ENCODE peak calls at places on chromosomes 13 and 19, in seven cellular contexts. N, F, P, Y, S, V and L are unnamed samples.

GRCh38 chr19:6532244-6532999 is 1.6 kb downstream of the TNFSF9 start:
- DNase-seq in N (no peak), F (no peak), P (peak), Y (no peak), S (no peak), V (no peak), L (no peak)

GRCh38 chr19:16205205-16206045 is 7.7 kb downstream of the AP1M1 start:
- DNase-seq in N (no peak), F (no peak), P (peak), Y (peak), S (no peak), V (peak), L (no peak)

GRCh38 chr13:75345191-75345590 is 136.8 kb downstream of the TBC1D4 start:
- DNase-seq in N (no peak), F (no peak), P (peak), Y (no peak), S (peak), V (no peak), L (no peak)

GRCh38 chr19:45924891-45925447 is 10.4 kb upstream of the NANOS2 start:
- DNase-seq in N (no peak), F (peak), P (no peak), Y (no peak), S (no peak), V (no peak), L (no peak)

GRCh38 chr19:33763661-33764343 is 32.9 kb upstream of the KCTD15 start:
- DNase-seq in N (peak), F (no peak), P (peak), Y (peak), S (no peak), V (no peak), L (no peak)

GRCh38 chr13:39600766-39601165 is 2.2 kb downstream of the LHFPL6 start:
- DNase-seq in N (no peak), F (no peak), P (peak), Y (peak), S (peak), V (peak), L (no peak)

GRCh38 chr19:32438751-32439150 is 33.2 kb downstream of the DPY19L3 start:
- DNase-seq in N (no peak), F (no peak), P (no peak), Y (no peak), S (no peak), V (no peak), L (no peak)

GRCh38 chr13:42174344-42175162 is 97.4 kb upstream of the AKAP11 start:
- DNase-seq in N (no peak), F (no peak), P (no peak), Y (no peak), S (no peak), V (no peak), L (no peak)

GRCh38 chr19:18475004-18475453 is 37.1 kb upstream of the ISYNA1 start:
- DNase-seq in N (no peak), F (no peak), P (peak), Y (no peak), S (no peak), V (peak), L (no peak)

GRCh38 chr19:56119585-56119978 is 1.5 kb downstream of the ZNF787 start:
- DNase-seq in N (peak), F (peak), P (peak), Y (no peak), S (no peak), V (no peak), L (no peak)

GRCh38 chr13:76387561-76387960 is 498.6 kb downstream of the KCTD12 start:
- DNase-seq in N (no peak), F (no peak), P (no peak), Y (no peak), S (no peak), V (no peak), L (no peak)

GRCh38 chr19:37218592-37218935 is 550 bp downstream of the ZNF383 start:
- DNase-seq in N (no peak), F (no peak), P (peak), Y (no peak), S (peak), V (no peak), L (no peak)

GRCh38 chr19:33192010-33192409 is 2.1 kb upstream of the LRP3 start:
- DNase-seq in N (no peak), F (no peak), P (peak), Y (no peak), S (no peak), V (peak), L (no peak)

GRCh38 chr19:49638360-49638759 is 1.6 kb downstream of the RRAS start:
- DNase-seq in N (no peak), F (no peak), P (peak), Y (no peak), S (peak), V (no peak), L (no peak)

GRCh38 chr19:29761575-29762225 is 46.6 kb upstream of the C19orf12 start:
- DNase-seq in N (no peak), F (no peak), P (no peak), Y (no peak), S (no peak), V (no peak), L (no peak)

GRCh38 chr19:13741893-13742292 is 22.4 kb upstream of the MRI1 start:
- DNase-seq in N (no peak), F (no peak), P (peak), Y (no peak), S (no peak), V (no peak), L (no peak)

GRCh38 chr13:45102136-45102802 is 18.0 kb upstream of the GTF2F2 start:
- DNase-seq in N (no peak), F (no peak), P (peak), Y (no peak), S (no peak), V (no peak), L (no peak)

GRCh38 chr13:73922728-73923393 is 211.3 kb downstream of the KLF12 start:
- DNase-seq in N (no peak), F (no peak), P (peak), Y (no peak), S (peak), V (no peak), L (no peak)

GRCh38 chr19:15442142-15442920 is 7.4 kb downstream of the WIZ start:
- DNase-seq in N (no peak), F (no peak), P (no peak), Y (no peak), S (no peak), V (no peak), L (no peak)

GRCh38 chr19:54190942-54191670 is at the start of gene TSEN34:
- DNase-seq in N (peak), F (peak), P (peak), Y (peak), S (peak), V (no peak), L (no peak)

GRCh38 chr13:42946927-42947326 is 45.1 kb downstream of the EPSTI1 start:
- DNase-seq in N (no peak), F (no peak), P (peak), Y (no peak), S (peak), V (no peak), L (peak)

GRCh38 chr19:47778954-47779351 is 450 bp downstream of the SELENOW start:
- DNase-seq in N (peak), F (peak), P (peak), Y (peak), S (peak), V (peak), L (no peak)

DNA sequence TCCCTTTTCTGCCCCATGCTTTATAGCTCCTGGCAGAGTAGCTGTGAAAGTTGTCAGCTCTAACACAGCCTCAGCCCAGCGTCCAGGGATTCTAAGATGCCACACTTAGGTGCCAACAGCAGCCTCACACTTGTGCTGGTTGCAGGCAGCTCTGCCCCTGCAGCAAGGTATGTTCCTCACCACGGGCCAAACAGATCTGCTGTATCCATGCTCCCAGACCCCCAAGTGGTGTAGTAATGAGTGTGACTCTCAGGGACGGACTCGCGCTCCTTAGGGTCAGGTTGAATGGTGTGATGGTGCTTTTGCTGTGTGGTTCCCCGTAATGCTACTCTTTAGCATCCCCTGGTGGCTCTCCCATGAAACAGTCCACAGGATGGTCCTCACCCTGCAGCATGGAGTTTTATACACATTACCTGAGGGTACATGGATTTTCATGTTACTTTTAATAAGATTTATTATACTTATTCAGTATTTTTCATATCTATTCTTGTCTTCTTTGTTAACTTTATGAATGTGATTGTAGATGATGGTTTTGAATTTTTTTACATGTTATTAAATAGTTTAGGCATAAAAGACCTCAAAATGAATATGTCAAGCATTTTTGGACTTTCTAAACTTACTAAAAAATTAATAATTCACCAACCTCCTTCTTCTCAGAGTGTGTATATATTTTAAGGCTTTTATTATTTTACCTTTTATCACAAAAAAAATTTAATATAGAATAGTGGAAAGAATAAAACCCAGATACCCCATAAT is 232.5 kb downstream of the SLC7A1 start:
- DNase-seq in N (peak), F (peak), P (peak), Y (no peak), S (peak), V (no peak), L (no peak)
- TF ChIP-seq CTCF in N (peak), F (peak), P (peak), Y (peak), S (peak), V (peak), L (peak)

DNA sequence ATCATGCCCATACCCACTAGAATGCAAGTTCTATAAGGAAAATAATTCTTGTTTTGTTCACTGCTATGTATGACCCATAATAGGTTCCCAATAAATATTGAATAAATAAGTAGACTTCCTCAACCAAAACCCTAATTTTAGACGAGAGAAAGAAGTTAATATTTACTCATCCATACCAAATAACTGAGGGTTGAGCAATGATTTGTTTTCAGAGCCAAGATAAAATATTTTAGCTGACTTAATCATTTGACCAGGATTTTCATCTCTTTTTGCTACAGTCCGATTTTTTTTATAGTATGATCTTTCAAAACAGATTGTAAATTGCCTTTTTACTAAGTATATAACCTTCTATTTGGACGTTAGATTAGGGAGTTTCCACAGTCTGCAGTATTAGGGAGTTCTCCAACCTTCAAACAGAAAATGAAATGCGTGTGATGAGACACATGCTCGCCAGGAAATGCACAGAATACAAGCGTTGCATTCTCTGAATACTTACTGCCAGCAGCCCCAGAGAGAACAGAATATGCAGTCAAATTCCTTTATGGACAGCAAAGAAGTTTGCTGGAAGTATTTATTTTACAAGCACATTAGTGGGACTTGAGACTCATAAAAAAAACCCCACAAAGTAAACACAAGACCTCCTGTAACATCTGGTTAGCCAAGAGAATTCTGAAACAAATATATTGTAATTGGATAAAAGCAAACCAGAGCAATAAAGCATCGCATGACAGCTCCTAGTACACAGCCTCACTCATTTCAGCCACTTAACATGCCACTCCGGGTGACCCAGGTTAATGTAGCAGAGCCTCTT is 230.0 kb downstream of the MYO16 start:
- DNase-seq in N (no peak), F (no peak), P (peak), Y (no peak), S (peak), V (no peak), L (peak)
- H3K4me3 ChIP-seq in N (no peak), F (no peak), P (no peak), Y (no peak), S (no peak), V (no peak), L (no peak)

GRCh38 chr13:48977973-48978372 is 2.3 kb downstream of the FNDC3A start:
- DNase-seq in N (no peak), F (peak), P (peak), Y (no peak), S (no peak), V (no peak), L (no peak)

GRCh38 chr13:48973845-48974431 is 1.8 kb upstream of the FNDC3A start:
- DNase-seq in N (no peak), F (no peak), P (no peak), Y (no peak), S (no peak), V (no peak), L (no peak)

GRCh38 chr13:48975101-48975925 is at the start of gene FNDC3A:
- DNase-seq in N (peak), F (peak), P (peak), Y (peak), S (peak), V (peak), L (peak)

GRCh38 chr13:48976677-48977625 is 1.2 kb downstream of the FNDC3A start:
- DNase-seq in N (no peak), F (no peak), P (peak), Y (no peak), S (peak), V (no peak), L (peak)

GRCh38 chr13:48975926-48976676 is 389 bp downstream of the FNDC3A start:
- DNase-seq in N (peak), F (peak), P (peak), Y (peak), S (peak), V (peak), L (peak)
- TF ChIP-seq CTCF in N (no peak), F (no peak), P (no peak), Y (no peak), S (no peak), V (no peak), L (no peak)

GRCh38 chr19:9324584-9324962 is 594 bp downstream of the ZNF559 start:
- DNase-seq in N (no peak), F (no peak), P (no peak), Y (no peak), S (no peak), V (no peak), L (no peak)
- H3K4me3 ChIP-seq in N (peak), F (peak), P (peak), Y (peak), S (peak), V (peak), L (peak)

GRCh38 chr19:10020851-10021250 is 7.6 kb downstream of the RDH8 start:
- DNase-seq in N (no peak), F (no peak), P (no peak), Y (no peak), S (no peak), V (no peak), L (no peak)

GRCh38 chr19:10019246-10019645 is 6.0 kb downstream of the RDH8 start:
- DNase-seq in N (no peak), F (no peak), P (no peak), Y (no peak), S (no peak), V (no peak), L (no peak)

GRCh38 chr19:10021446-10021845 is 8.2 kb downstream of the RDH8 start:
- DNase-seq in N (no peak), F (no peak), P (no peak), Y (no peak), S (no peak), V (no peak), L (no peak)

GRCh38 chr19:10018786-10019185 is 5.5 kb downstream of the RDH8 start:
- DNase-seq in N (no peak), F (no peak), P (peak), Y (no peak), S (no peak), V (no peak), L (no peak)

GRCh38 chr19:10018219-10018618 is 4.9 kb downstream of the RDH8 start:
- DNase-seq in N (no peak), F (peak), P (peak), Y (no peak), S (no peak), V (no peak), L (no peak)
- TF ChIP-seq CTCF in N (no peak), F (no peak), P (no peak), Y (no peak), S (no peak), V (no peak), L (no peak)

DNA sequence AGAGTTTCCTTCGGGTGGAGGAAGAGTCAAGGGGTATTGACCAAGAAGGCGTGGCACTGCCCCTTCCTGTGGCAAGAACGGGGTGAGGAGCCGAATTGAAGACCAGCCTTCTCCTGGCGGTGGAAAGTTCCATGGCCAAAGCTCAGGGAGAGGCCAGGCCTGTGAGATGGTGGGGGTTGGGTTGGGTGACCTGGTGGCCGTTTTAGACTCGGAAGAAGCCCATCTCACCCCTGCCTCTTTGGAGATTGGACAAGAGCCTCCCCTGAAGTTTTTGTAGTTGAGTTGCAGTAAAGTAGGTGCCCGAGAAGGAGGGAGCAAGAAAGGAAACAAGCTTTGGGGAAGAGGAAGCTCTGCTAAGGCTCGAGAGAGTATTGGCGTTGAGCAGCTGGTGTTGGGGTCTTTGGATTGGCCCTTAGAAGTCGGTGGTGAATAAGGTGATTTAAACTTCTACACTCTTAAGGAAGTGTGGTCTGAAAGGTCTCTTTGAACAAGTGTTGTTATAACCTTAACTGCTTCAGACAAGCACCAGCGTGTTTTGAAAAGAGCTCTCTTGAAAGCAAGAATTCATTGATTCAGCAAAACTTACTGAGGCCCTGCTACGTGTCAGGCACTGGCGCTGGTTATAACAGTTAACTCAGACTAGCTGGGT is 964 bp downstream of the SPINT2 start:
- DNase-seq in N (peak), F (peak), P (peak), Y (no peak), S (no peak), V (no peak), L (no peak)
- H3K4me3 ChIP-seq in N (peak), F (peak), P (no peak), Y (peak), S (no peak), V (peak), L (no peak)

GRCh38 chr13:48873598-48873997 is 102.1 kb upstream of the FNDC3A start:
- DNase-seq in N (no peak), F (peak), P (no peak), Y (no peak), S (peak), V (no peak), L (no peak)
- TF ChIP-seq CTCF in N (no peak), F (peak), P (peak), Y (no peak), S (no peak), V (no peak), L (no peak)